ENCODE peak calls at places on chromosomes 5 and 9, in nine cellular contexts. Q, E, I, L, Z, D, C, P and M are unnamed samples.

GRCh38 chr5:76579166-76579765 is 43.9 kb downstream of the F2RL2 start:
- DNase-seq in Q (no peak), E (no peak), I (no peak), L (peak; percentile 9), Z (no peak), D (peak; percentile 5), C (no peak), P (no peak), M (no peak)

GRCh38 chr5:68478306-68479091 is 262.9 kb downstream of the PIK3R1 start:
- DNase-seq in Q (peak; percentile 47), E (no peak), I (no peak), L (peak; percentile 37), Z (no peak), D (peak; percentile 61), C (no peak), P (no peak), M (no peak)

GRCh38 chr9:114759512-114759911 is 46.3 kb downstream of the TNFSF15 start:
- DNase-seq in Q (no peak), E (no peak), I (no peak), L (no peak), Z (no peak), D (no peak), C (no peak), P (no peak), M (no peak)

GRCh38 chr5:14914193-14914592 is 42.6 kb upstream of the ANKH start:
- DNase-seq in Q (no peak), E (no peak), I (no peak), L (no peak), Z (no peak), D (no peak), C (no peak), P (no peak), M (no peak)

GRCh38 chr5:60522299-60522915 is 177.6 kb downstream of the DEPDC1B start:
- DNase-seq in Q (peak; percentile 38), E (no peak), I (no peak), L (peak; percentile 61), Z (no peak), D (peak; percentile 75), C (no peak), P (no peak), M (no peak)

GRCh38 chr5:76690027-76690679 is 25.8 kb upstream of the F2R start:
- DNase-seq in Q (no peak), E (no peak), I (no peak), L (no peak), Z (no peak), D (no peak), C (no peak), P (no peak), M (no peak)

GRCh38 chr5:103037673-103038455 is 82.1 kb downstream of the GIN1 start:
- DNase-seq in Q (no peak), E (no peak), I (no peak), L (no peak), Z (no peak), D (no peak), C (no peak), P (no peak), M (no peak)

GRCh38 chr9:107548298-107549142 is 59.0 kb upstream of the KLF4 start:
- DNase-seq in Q (peak; percentile 94), E (no peak), I (no peak), L (peak; percentile 96), Z (no peak), D (peak; percentile 95), C (no peak), P (no peak), M (no peak)

GRCh38 chr5:144436007-144436406 is 265.3 kb downstream of the KCTD16 start:
- DNase-seq in Q (no peak), E (no peak), I (no peak), L (no peak), Z (no peak), D (no peak), C (no peak), P (no peak), M (no peak)

GRCh38 chr9:111661150-111661801 is at the start of gene GNG10:
- DNase-seq in Q (peak; percentile 63), E (peak; percentile 80), I (peak; percentile 68), L (peak; percentile 69), Z (peak; percentile 75), D (peak; percentile 52), C (peak; percentile 66), P (peak; percentile 48), M (peak; percentile 39)

GRCh38 chr5:135596788-135597187 is 18.0 kb upstream of the CXCL14 start:
- DNase-seq in Q (no peak), E (no peak), I (no peak), L (no peak), Z (no peak), D (no peak), C (no peak), P (no peak), M (no peak)

GRCh38 chr9:69867081-69867814 is 46.6 kb downstream of the CFAP95 start:
- DNase-seq in Q (peak; percentile 6), E (no peak), I (no peak), L (no peak), Z (no peak), D (no peak), C (no peak), P (no peak), M (no peak)

GRCh38 chr5:174317261-174317894 is 271.9 kb downstream of the NSG2 start:
- DNase-seq in Q (peak; percentile 67), E (peak; percentile 87), I (no peak), L (peak; percentile 69), Z (no peak), D (peak; percentile 43), C (no peak), P (peak; percentile 62), M (no peak)

GRCh38 chr9:116493183-116493582 is 193.9 kb upstream of the TRIM32 start:
- DNase-seq in Q (no peak), E (no peak), I (no peak), L (no peak), Z (no peak), D (no peak), C (no peak), P (no peak), M (no peak)

GRCh38 chr9:135188681-135189151 is 101.2 kb downstream of the OLFM1 start:
- DNase-seq in Q (no peak), E (no peak), I (no peak), L (no peak), Z (no peak), D (no peak), C (no peak), P (no peak), M (no peak)

GRCh38 chr9:4923580-4924544 is 61.2 kb upstream of the JAK2 start:
- DNase-seq in Q (peak; percentile 53), E (no peak), I (peak; percentile 36), L (peak; percentile 36), Z (no peak), D (peak; percentile 63), C (no peak), P (no peak), M (no peak)

GRCh38 chr5:51652980-51653379 is 269.7 kb downstream of the ISL1 start:
- DNase-seq in Q (no peak), E (peak; percentile 14), I (no peak), L (no peak), Z (no peak), D (no peak), C (no peak), P (no peak), M (no peak)

GRCh38 chr5:149256451-149256850 is 15.2 kb upstream of the AFAP1L1 start:
- DNase-seq in Q (no peak), E (no peak), I (no peak), L (no peak), Z (no peak), D (peak; percentile 21), C (no peak), P (no peak), M (no peak)

GRCh38 chr5:157389103-157389502 is 70.9 kb upstream of the NIPAL4 start:
- DNase-seq in Q (no peak), E (no peak), I (no peak), L (no peak), Z (no peak), D (no peak), C (no peak), P (no peak), M (no peak)
- H3K4me3 ChIP-seq in Q (no peak overlapping the region), E (no peak overlapping the region), I (no peak overlapping the region), L (no peak overlapping the region), Z (no peak overlapping the region), D (no peak overlapping the region), C (no peak overlapping the region), P (peak overlapping the region; percentile 19), M (no peak overlapping the region)

DNA sequence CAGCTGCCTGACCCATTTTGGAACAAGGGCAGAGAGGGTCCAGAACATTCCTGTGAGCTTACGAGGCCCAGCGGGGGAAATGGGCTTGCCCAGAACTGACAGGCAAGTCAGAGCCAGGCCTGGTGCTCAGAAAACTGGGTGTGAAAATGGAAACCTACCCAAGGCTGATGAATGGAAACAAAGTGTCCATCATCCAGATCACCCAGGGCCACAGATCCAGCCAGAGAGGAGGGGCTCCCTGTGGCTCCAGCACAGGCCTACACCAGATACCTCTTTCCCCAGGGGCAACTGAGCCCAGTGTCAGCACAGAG is 3.1 kb downstream of the CLTB start:
- DNase-seq in Q (peak; percentile 48), E (no peak), I (no peak), L (no peak), Z (no peak), D (no peak), C (no peak), P (no peak), M (no peak)
- H3K4me3 ChIP-seq in Q (no peak overlapping the region), E (no peak overlapping the region), I (no peak overlapping the region), L (no peak overlapping the region), Z (no peak overlapping the region), D (no peak overlapping the region), C (no peak overlapping the region), P (no peak overlapping the region), M (no peak overlapping the region)

DNA sequence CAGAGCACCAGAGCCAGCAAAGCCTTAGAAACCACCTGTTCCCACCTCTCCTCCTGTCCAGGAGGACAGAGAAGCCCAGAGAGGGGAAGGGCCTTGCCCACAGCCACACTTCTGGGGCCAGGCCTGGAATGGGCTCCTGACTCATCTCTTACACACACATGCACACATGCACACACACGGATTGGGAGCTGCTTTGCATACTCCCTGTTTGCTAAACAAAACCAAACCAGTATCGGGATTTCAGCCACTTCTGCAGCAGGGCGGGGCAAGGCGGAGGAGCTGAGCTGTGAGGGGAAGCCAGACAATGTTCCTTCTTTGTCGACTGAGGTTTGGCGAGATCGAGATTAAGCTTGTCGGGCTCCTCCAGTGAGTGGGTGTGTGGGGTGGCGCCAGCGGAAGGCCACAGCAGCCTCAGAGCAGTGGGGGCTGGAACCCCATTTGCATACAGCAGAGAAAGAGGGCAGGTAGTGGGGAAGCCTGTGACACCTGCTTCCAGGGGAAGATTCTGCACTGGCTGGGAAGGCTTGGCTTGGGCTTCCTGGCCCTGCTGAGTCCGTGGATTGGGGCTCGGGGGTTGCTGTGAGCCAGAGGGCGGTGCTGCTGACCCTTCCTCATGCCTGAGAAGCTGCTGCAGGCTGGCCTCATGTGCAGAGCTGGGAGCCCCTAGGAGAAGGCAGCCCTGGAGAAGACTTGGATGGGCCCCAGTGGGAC is 16.1 kb downstream of the GFI1B start:
- DNase-seq in Q (peak; percentile 35), E (peak; percentile 45), I (no peak), L (peak; percentile 49), Z (peak; percentile 46), D (peak; percentile 34), C (no peak), P (no peak), M (peak; percentile 10)
- H3K4me3 ChIP-seq in Q (no peak overlapping the region), E (no peak overlapping the region), I (no peak overlapping the region), L (no peak overlapping the region), Z (no peak overlapping the region), D (no peak overlapping the region), C (no peak overlapping the region), P (no peak overlapping the region), M (no peak overlapping the region)

DNA sequence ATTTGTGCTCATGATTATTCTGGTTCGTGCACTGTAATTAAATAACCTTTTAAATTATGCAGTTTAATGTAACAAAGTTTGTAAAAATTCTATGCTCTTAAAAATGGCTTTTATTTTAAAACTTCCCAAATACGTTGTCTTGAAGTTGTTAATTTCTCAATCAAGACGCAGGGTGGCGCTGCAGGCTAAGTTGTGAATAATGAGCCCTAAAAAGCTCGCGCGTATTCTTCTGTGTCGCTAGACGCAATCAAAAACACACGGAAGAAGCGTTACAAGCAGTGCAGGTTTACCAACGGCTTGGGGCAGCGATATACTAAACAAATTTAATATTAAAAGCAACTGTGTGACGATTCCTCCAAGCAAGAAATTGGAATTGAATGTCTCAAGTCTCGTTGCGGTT is at the start of gene PCDHB4:
- DNase-seq in Q (no peak), E (peak; percentile 25), I (no peak), L (no peak), Z (no peak), D (no peak), C (no peak), P (no peak), M (no peak)
- H3K4me3 ChIP-seq in Q (no peak within 1 kb of the TSS), E (no peak within 1 kb of the TSS), I (no peak within 1 kb of the TSS), L (no peak within 1 kb of the TSS), Z (peak within 1 kb of the TSS; percentile 18), D (no peak within 1 kb of the TSS), C (peak within 1 kb of the TSS; percentile 52), P (no peak within 1 kb of the TSS), M (no peak within 1 kb of the TSS)